ENCODE peak calls at places on chromosomes 4 and X, in four cellular contexts. Z is mesendoderm, B is IMR-90, P is H9. C is an unnamed sample. For H3K4me1, the result is how much of the 10 kb centered on the place peaks cover.

GRCh38 chr4:6969826-6970800 is 60.5 kb downstream of the TBC1D14 start:
- DNase-seq in Z (no peak), B (no peak), P (no peak), C (no peak)

GRCh38 chrX:39112143-39112542 is 310.9 kb downstream of the MID1IP1 start:
- DNase-seq in Z (no peak), B (no peak), P (no peak), C (peak)

GRCh38 chrX:103187953-103188475 is 26.9 kb upstream of the BEX4 start:
- DNase-seq in Z (no peak), B (no peak), P (no peak), C (no peak)

GRCh38 chrX:107676559-107677378 is 48.5 kb downstream of the PRPS1 start:
- DNase-seq in Z (peak), B (peak), P (no peak), C (peak)

GRCh38 chr4:184598753-184599491 is 50.3 kb downstream of the CASP3 start:
- DNase-seq in Z (peak), B (no peak), P (no peak), C (no peak)

GRCh38 chr4:64538219-64538618 is 129.0 kb upstream of the TECRL start:
- DNase-seq in Z (peak), B (no peak), P (peak), C (no peak)

GRCh38 chr4:10106421-10107039 is 10.1 kb downstream of the WDR1 start:
- DNase-seq in Z (peak), B (peak), P (no peak), C (peak)

GRCh38 chrX:73478961-73479360 is 32.1 kb downstream of the CDX4 start:
- DNase-seq in Z (no peak), B (no peak), P (no peak), C (no peak)

GRCh38 chrX:63713510-63713909 is 71.5 kb downstream of the ARHGEF9 start:
- DNase-seq in Z (peak), B (peak), P (no peak), C (no peak)

GRCh38 chr4:118942465-118942864 is 53.8 kb downstream of the SYNPO2 start:
- DNase-seq in Z (no peak), B (peak), P (no peak), C (no peak)

GRCh38 chr4:154344686-154345085 is 146.9 kb downstream of the DCHS2 start:
- DNase-seq in Z (peak), B (no peak), P (peak), C (no peak)

GRCh38 chr4:53676402-53676871 is 85.2 kb upstream of the LNX1 start:
- DNase-seq in Z (no peak), B (peak), P (no peak), C (no peak)

GRCh38 chr4:120034913-120035312 is 31.7 kb downstream of the MAD2L1 start:
- DNase-seq in Z (no peak), B (peak), P (no peak), C (peak)

GRCh38 chr4:78766026-78766425 is 10.1 kb upstream of the BMP2K start:
- DNase-seq in Z (no peak), B (peak), P (no peak), C (no peak)

GRCh38 chr4:26819478-26819877 is 41.2 kb upstream of the STIM2 start:
- DNase-seq in Z (peak), B (no peak), P (no peak), C (no peak)

GRCh38 chrX:80420147-80420546 is at the start of gene TENT5D:
- DNase-seq in Z (no peak), B (no peak), P (no peak), C (no peak)

GRCh38 chr4:48175328-48175727 is 41.3 kb upstream of the TXK start:
- DNase-seq in Z (peak), B (no peak), P (peak), C (no peak)

GRCh38 chr4:139920552-139920951 is 233.4 kb downstream of the MAML3 start:
- DNase-seq in Z (no peak), B (no peak), P (no peak), C (no peak)

GRCh38 chrX:78759081-78759480 is 11.6 kb downstream of the LPAR4 start:
- DNase-seq in Z (no peak), B (no peak), P (no peak), C (peak)

GRCh38 chrX:68994135-68994882 is 165.5 kb downstream of the EFNB1 start:
- DNase-seq in Z (no peak), B (no peak), P (peak), C (no peak)

GRCh38 chrX:68994883-68995255 is 166.0 kb downstream of the EFNB1 start:
- DNase-seq in Z (no peak), B (no peak), P (no peak), C (no peak)

GRCh38 chrX:68995386-68995779 is 166.6 kb downstream of the EFNB1 start:
- DNase-seq in Z (no peak), B (no peak), P (no peak), C (no peak)

GRCh38 chrX:68997461-68997860 is 167.8 kb downstream of the PJA1 start:
- DNase-seq in Z (no peak), B (peak), P (no peak), C (no peak)

DNA sequence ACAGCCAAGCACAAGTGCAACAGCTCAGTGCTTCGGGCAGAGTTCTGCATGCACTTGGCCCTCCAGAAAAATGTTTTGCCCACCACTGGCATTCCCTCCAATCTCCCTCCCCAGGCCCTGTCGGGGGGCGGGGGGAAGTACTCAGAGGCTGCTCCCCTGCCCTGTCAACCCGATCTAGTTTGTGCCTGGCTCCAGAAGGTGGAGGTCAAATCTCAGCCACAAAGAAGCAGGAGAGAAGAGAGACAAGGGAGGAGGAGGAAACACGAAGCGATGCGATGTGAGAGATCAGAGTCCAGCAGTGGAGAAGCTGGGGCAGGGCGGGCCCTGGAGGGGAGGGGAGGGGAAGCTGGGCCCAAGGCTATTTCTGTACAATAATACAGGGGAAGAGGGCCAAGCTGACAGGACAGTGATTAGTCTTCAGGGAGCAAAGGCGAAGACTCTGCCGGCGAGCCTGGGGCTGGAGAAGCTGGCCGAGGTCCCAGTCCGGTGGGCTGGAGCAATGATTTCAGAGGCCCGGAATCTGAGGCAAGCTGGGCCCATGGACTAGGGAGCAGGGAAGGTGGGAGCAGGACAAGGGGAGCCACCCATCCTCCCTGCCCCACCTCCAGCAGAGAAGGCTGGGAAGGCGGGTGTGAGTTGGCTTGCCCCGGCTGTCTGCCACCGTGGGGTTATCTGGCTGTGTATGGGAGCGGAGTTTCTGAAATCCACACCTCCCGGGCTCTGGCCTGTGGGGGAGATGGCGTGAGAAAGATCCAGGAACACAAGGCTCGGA is 167.1 kb downstream of the EFNB1 start:
- DNase-seq in Z (no peak), B (peak), P (peak), C (no peak)
- H3K27ac ChIP-seq in Z (no peak), B (peak), P (no peak), C (no peak)

DNA sequence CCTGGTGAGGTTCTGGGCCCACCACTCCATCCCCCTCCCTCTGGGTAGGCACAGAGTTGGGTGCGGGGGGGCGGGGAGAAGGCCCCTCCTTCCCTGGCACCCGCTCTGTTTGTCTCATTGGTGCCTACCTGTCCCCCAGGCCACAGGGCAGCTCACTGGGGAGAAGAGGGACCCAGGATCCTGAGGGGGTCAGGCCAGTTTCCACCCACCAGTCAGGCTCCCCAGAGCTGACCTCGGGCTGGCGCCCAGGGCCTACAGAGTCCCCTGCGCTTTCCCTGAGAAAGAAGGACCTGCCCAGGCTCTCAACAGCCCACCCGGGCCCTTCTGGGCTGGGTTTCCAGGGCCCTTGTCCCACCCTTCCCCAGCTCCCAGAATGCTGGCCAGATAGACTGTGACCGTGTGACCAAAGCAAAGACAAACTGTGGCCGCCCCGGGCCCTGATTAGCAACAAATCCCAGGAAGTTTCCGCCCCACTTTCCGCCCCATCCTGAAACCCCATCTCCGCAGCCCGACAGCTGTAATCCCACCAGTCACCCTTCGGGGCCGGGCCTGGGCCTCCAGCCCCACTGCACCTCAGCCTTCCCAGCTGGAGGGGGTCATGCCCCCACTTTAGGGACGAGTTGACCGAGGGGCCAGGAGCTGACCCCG is 33.8 kb upstream of the FGFR3 start:
- DNase-seq in Z (no peak), B (no peak), P (no peak), C (no peak)
- H2BK5ac ChIP-seq in Z (no peak), B (no peak), P (no peak), C (no peak)

DNA sequence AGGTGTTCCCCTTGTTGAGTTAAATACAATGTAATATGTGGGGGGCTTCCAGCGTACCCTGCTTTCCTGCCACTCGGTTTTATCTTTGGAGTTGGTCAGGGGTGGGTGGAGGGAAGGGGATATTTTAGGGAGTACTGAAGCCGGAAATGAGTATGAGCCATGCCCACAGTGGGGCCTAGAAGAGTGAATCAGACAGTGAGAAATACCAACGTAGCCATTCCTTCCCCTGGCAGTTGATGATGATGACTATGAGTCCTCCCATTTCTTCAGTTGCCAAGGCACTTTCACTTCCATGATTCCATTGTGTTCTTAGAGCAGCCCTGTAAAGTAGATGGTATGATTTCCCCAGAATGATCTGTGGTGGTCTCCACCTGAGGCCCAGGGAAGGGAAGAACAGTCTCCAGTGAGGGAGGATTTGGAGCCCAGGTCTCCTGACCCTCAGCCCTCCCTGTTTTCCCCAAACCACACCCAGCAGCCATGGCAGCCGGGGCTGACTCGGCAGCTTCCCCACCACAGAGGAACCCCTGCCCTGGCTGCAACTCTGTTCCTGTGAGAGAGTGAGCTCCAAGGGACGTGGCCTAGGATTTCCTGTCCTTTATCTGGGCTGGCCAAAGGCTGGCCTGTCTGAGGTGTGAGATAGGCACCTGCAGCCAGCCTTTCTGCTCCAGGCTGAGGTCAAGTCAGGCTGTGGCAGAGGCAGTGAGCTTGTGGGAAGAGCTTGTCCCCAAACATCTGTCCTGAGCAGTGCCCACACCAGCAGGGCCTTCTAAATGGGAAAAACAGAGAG is 52.7 kb downstream of the STARD8 start:
- DNase-seq in Z (no peak), B (peak), P (no peak), C (no peak)
- H3K4me1 ChIP-seq in Z (under half), B (under half), P (under half), C (under half)

DNA sequence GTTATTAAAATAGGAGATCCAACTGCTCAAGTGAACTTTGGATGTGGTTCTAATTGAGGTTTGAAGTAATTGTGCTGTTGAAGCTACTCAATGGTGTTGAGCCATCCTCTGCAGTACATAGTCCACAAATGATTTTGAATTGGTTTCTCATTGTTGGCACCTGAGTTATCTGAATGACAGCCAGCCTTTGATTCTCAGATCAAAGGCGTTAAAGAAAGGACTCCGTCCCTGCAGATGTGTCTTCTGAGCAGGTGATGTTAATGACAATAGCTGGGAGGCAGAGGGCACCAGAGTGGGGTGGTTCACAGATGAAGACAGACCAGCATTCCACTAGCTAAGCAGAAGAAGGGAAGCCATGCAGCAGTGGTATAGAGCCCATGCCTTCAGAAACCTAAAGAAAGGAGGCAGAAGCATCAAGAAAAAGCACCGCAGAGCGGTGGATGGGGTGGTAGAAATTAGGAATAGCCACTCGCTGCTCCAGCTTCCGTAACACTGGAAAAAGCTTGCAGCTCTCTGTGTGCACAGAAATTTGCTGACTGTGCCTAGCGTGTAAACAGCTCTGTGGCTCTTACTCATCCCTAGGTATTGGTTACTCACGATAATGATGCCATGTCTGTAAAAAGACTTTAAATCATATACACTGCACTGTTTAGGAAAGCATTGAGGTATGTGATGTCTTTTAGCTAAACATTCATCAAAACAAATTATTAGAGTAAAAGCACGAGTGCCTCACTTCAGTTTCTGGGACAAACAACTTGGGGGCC is 79.2 kb upstream of the CLCN4 start:
- DNase-seq in Z (peak), B (peak), P (no peak), C (no peak)
- H3K27ac ChIP-seq in Z (no peak), B (peak), P (no peak), C (no peak)